ENCODE peak calls at places on chromosomes 4 and X, in five cellular contexts. X is effector memory CD4-positive, alpha-beta T cell; P is fibroblast of mammary gland; D is uterus; J is adipocyte. N is an unnamed sample.

GRCh38 chr4:169741569-169741968 is 16.2 kb downstream of the HPF1 start:
- DNase-seq in X (no peak), P (peak), D (no peak), J (peak), N (no peak)

GRCh38 chr4:186936496-186937375 is 213.1 kb upstream of the FAT1 start:
- DNase-seq in X (no peak), P (peak), D (no peak), J (peak), N (peak)

GRCh38 chr4:69951602-69952001 is 13.9 kb downstream of the CSN2 start:
- DNase-seq in X (no peak), P (peak), D (no peak), J (no peak), N (no peak)

GRCh38 chr4:135917016-135917415 is 1615.3 kb downstream of the PCDH18 start:
- DNase-seq in X (no peak), P (peak), D (no peak), J (peak), N (no peak)

GRCh38 chrX:119734897-119735339 is 23.5 kb upstream of the SOWAHD start:
- DNase-seq in X (no peak), P (no peak), D (no peak), J (no peak), N (no peak)

GRCh38 chr4:123299212-123299651 is 97.4 kb upstream of the SPRY1 start:
- DNase-seq in X (no peak), P (peak), D (no peak), J (peak), N (no peak)

GRCh38 chr4:189059996-189060570 is 880.6 kb upstream of the FRG1 start:
- DNase-seq in X (no peak), P (peak), D (no peak), J (peak), N (no peak)

GRCh38 chrX:100973411-100973810 is 3.9 kb downstream of the ARL13A start:
- DNase-seq in X (no peak), P (peak), D (no peak), J (peak), N (no peak)

GRCh38 chrX:39445336-39445735 is 644.1 kb downstream of the MID1IP1 start:
- DNase-seq in X (peak), P (no peak), D (no peak), J (no peak), N (no peak)

GRCh38 chrX:41189156-41189555 is 103.9 kb downstream of the USP9X start:
- DNase-seq in X (no peak), P (no peak), D (no peak), J (no peak), N (no peak)

GRCh38 chrX:1392376-1393130 is 640 bp upstream of the SLC25A6 start:
- DNase-seq in X (no peak), P (peak), D (no peak), J (peak), N (no peak)